ENCODE peak calls at places on chromosome 11, in seven cellular contexts. One of them, this sample, is unnamed.

GRCh38 chr11:87493516-87493915 is 455.8 kb downstream of the TMEM135 start:
- DNase-seq in body of pancreas: no peak
- DNase-seq in AG04450: no peak
- DNase-seq in K562: no peak
- DNase-seq in tibial nerve: no peak
- DNase-seq in pancreas: no peak
- DNase-seq in cardiac muscle cell: no peak
- DNase-seq in this sample: no peak

GRCh38 chr11:94629741-94630140 is 62.6 kb downstream of the PIWIL4 start:
- DNase-seq in body of pancreas: no peak
- DNase-seq in AG04450: no peak
- DNase-seq in K562: no peak
- DNase-seq in tibial nerve: no peak
- DNase-seq in pancreas: no peak
- DNase-seq in cardiac muscle cell: no peak
- DNase-seq in this sample: no peak

GRCh38 chr11:78256962-78257361 is 68.2 kb downstream of the USP35 start:
- DNase-seq in body of pancreas: peak
- DNase-seq in AG04450: peak
- DNase-seq in K562: peak
- DNase-seq in tibial nerve: peak
- DNase-seq in pancreas: peak
- DNase-seq in cardiac muscle cell: peak
- DNase-seq in this sample: no peak

GRCh38 chr11:116885951-116886629 is 48.7 kb upstream of the APOA1 start:
- DNase-seq in body of pancreas: peak
- DNase-seq in AG04450: peak
- DNase-seq in K562: no peak
- DNase-seq in tibial nerve: no peak
- DNase-seq in pancreas: peak
- DNase-seq in cardiac muscle cell: peak
- DNase-seq in this sample: no peak

GRCh38 chr11:16839821-16840220 is 101.4 kb downstream of the C11orf58 start:
- DNase-seq in body of pancreas: no peak
- DNase-seq in AG04450: no peak
- DNase-seq in K562: no peak
- DNase-seq in tibial nerve: no peak
- DNase-seq in pancreas: no peak
- DNase-seq in cardiac muscle cell: no peak
- DNase-seq in this sample: no peak

GRCh38 chr11:74937696-74938475 is 11.0 kb downstream of the XRRA1 start:
- DNase-seq in body of pancreas: no peak
- DNase-seq in AG04450: no peak
- DNase-seq in K562: no peak
- DNase-seq in tibial nerve: no peak
- DNase-seq in pancreas: no peak
- DNase-seq in cardiac muscle cell: peak
- DNase-seq in this sample: no peak

GRCh38 chr11:119101759-119102423 is at the start of gene DPAGT1:
- DNase-seq in body of pancreas: peak
- DNase-seq in AG04450: peak
- DNase-seq in K562: peak
- DNase-seq in tibial nerve: peak
- DNase-seq in pancreas: peak
- DNase-seq in cardiac muscle cell: peak
- DNase-seq in this sample: peak

GRCh38 chr11:8597182-8597581 is 3.2 kb upstream of the STK33 start:
- DNase-seq in body of pancreas: no peak
- DNase-seq in AG04450: no peak
- DNase-seq in K562: no peak
- DNase-seq in tibial nerve: no peak
- DNase-seq in pancreas: no peak
- DNase-seq in cardiac muscle cell: peak
- DNase-seq in this sample: no peak

GRCh38 chr11:103959279-103959930 is 77.0 kb upstream of the DDI1 start:
- DNase-seq in body of pancreas: no peak
- DNase-seq in AG04450: no peak
- DNase-seq in K562: no peak
- DNase-seq in tibial nerve: no peak
- DNase-seq in pancreas: no peak
- DNase-seq in cardiac muscle cell: peak
- DNase-seq in this sample: no peak

GRCh38 chr11:12397953-12398352 is 20.6 kb downstream of the PARVA start:
- DNase-seq in body of pancreas: no peak
- DNase-seq in AG04450: peak
- DNase-seq in K562: no peak
- DNase-seq in tibial nerve: no peak
- DNase-seq in pancreas: no peak
- DNase-seq in cardiac muscle cell: peak
- DNase-seq in this sample: no peak

GRCh38 chr11:10674991-10675440 is 18.5 kb downstream of the IRAG1 start:
- DNase-seq in body of pancreas: peak
- DNase-seq in AG04450: no peak
- DNase-seq in K562: no peak
- DNase-seq in tibial nerve: peak
- DNase-seq in pancreas: no peak
- DNase-seq in cardiac muscle cell: no peak
- DNase-seq in this sample: no peak

GRCh38 chr11:3169952-3170755 is 5.0 kb upstream of the OSBPL5 start:
- DNase-seq in body of pancreas: peak
- DNase-seq in AG04450: no peak
- DNase-seq in K562: no peak
- DNase-seq in tibial nerve: no peak
- DNase-seq in pancreas: no peak
- DNase-seq in cardiac muscle cell: no peak
- DNase-seq in this sample: no peak

GRCh38 chr11:8333431-8334401 is 70.0 kb upstream of the LMO1 start:
- DNase-seq in body of pancreas: no peak
- DNase-seq in AG04450: no peak
- DNase-seq in K562: no peak
- DNase-seq in tibial nerve: no peak
- DNase-seq in pancreas: no peak
- DNase-seq in cardiac muscle cell: no peak
- DNase-seq in this sample: no peak

GRCh38 chr11:119461250-119461963 is 38.4 kb upstream of the THY1 start:
- DNase-seq in body of pancreas: no peak
- DNase-seq in AG04450: no peak
- DNase-seq in K562: no peak
- DNase-seq in tibial nerve: no peak
- DNase-seq in pancreas: no peak
- DNase-seq in cardiac muscle cell: no peak
- DNase-seq in this sample: no peak

GRCh38 chr11:66109294-66109693 is 39.2 kb downstream of the PACS1 start:
- DNase-seq in body of pancreas: no peak
- DNase-seq in AG04450: no peak
- DNase-seq in K562: no peak
- DNase-seq in tibial nerve: no peak
- DNase-seq in pancreas: no peak
- DNase-seq in cardiac muscle cell: no peak
- DNase-seq in this sample: no peak

GRCh38 chr11:27452147-27452546 is 20.4 kb downstream of the LGR4 start:
- DNase-seq in body of pancreas: no peak
- DNase-seq in AG04450: no peak
- DNase-seq in K562: no peak
- DNase-seq in tibial nerve: no peak
- DNase-seq in pancreas: no peak
- DNase-seq in cardiac muscle cell: no peak
- DNase-seq in this sample: no peak

GRCh38 chr11:102420547-102420946 is 32.0 kb downstream of the TMEM123 start:
- DNase-seq in body of pancreas: no peak
- DNase-seq in AG04450: no peak
- DNase-seq in K562: no peak
- DNase-seq in tibial nerve: no peak
- DNase-seq in pancreas: no peak
- DNase-seq in cardiac muscle cell: no peak
- DNase-seq in this sample: no peak

GRCh38 chr11:4090258-4090657 is 4.3 kb upstream of the RRM1 start:
- DNase-seq in body of pancreas: no peak
- DNase-seq in AG04450: no peak
- DNase-seq in K562: no peak
- DNase-seq in tibial nerve: no peak
- DNase-seq in pancreas: no peak
- DNase-seq in cardiac muscle cell: no peak
- DNase-seq in this sample: peak

GRCh38 chr11:45485070-45485716 is 180.2 kb downstream of the CHST1 start:
- DNase-seq in body of pancreas: no peak
- DNase-seq in AG04450: no peak
- DNase-seq in K562: no peak
- DNase-seq in tibial nerve: no peak
- DNase-seq in pancreas: no peak
- DNase-seq in cardiac muscle cell: no peak
- DNase-seq in this sample: no peak
- TF ChIP-seq CTCF in body of pancreas: no peak
- TF ChIP-seq CTCF in AG04450: no peak
- TF ChIP-seq CTCF in K562: no peak
- TF ChIP-seq CTCF in tibial nerve: no peak
- TF ChIP-seq CTCF in pancreas: no peak
- TF ChIP-seq CTCF in cardiac muscle cell: peak
- TF ChIP-seq CTCF in this sample: no peak

DNA sequence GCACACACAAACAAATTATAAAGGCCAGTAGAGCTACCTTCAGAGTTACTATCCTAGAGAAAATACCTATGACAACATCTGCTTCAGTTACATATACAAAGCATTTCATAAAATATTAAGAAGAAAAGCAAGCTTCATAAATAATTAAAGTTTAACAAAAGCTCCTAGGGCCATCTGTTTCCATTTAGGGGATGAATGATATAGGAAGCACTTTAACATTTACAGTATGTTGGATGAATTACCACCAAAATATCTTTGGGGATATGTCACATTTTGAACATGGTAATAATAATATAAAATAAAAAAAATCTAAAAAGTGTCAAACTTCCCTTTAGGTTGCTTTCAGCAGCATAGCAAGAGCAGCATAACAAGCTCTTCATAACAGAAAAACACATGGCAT is 104.6 kb downstream of the ATG16L2 start:
- DNase-seq in body of pancreas: no peak
- DNase-seq in AG04450: no peak
- DNase-seq in K562: no peak
- DNase-seq in tibial nerve: no peak
- DNase-seq in pancreas: no peak
- DNase-seq in cardiac muscle cell: no peak
- DNase-seq in this sample: no peak
- H3K27ac ChIP-seq in body of pancreas: no peak
- H3K27ac ChIP-seq in AG04450: no peak
- H3K27ac ChIP-seq in K562: no peak
- H3K27ac ChIP-seq in tibial nerve: no peak
- H3K27ac ChIP-seq in pancreas: no peak
- H3K27ac ChIP-seq in cardiac muscle cell: no peak
- H3K27ac ChIP-seq in this sample: no peak

GRCh38 chr11:36281850-36282249 is 7.4 kb downstream of the COMMD9 start:
- DNase-seq in body of pancreas: no peak
- DNase-seq in AG04450: no peak
- DNase-seq in K562: no peak
- DNase-seq in tibial nerve: no peak
- DNase-seq in pancreas: no peak
- DNase-seq in cardiac muscle cell: no peak
- DNase-seq in this sample: no peak

GRCh38 chr11:36273110-36273509 is 16.1 kb downstream of the COMMD9 start:
- DNase-seq in body of pancreas: no peak
- DNase-seq in AG04450: no peak
- DNase-seq in K562: no peak
- DNase-seq in tibial nerve: no peak
- DNase-seq in pancreas: no peak
- DNase-seq in cardiac muscle cell: no peak
- DNase-seq in this sample: no peak

GRCh38 chr11:36280531-36280930 is 8.7 kb downstream of the COMMD9 start:
- DNase-seq in body of pancreas: no peak
- DNase-seq in AG04450: no peak
- DNase-seq in K562: no peak
- DNase-seq in tibial nerve: no peak
- DNase-seq in pancreas: no peak
- DNase-seq in cardiac muscle cell: peak
- DNase-seq in this sample: no peak

GRCh38 chr11:36282926-36283325 is 6.3 kb downstream of the COMMD9 start:
- DNase-seq in body of pancreas: no peak
- DNase-seq in AG04450: no peak
- DNase-seq in K562: no peak
- DNase-seq in tibial nerve: no peak
- DNase-seq in pancreas: no peak
- DNase-seq in cardiac muscle cell: no peak
- DNase-seq in this sample: no peak

GRCh38 chr11:36278531-36279245 is 10.5 kb downstream of the COMMD9 start:
- DNase-seq in body of pancreas: no peak
- DNase-seq in AG04450: no peak
- DNase-seq in K562: no peak
- DNase-seq in tibial nerve: no peak
- DNase-seq in pancreas: no peak
- DNase-seq in cardiac muscle cell: no peak
- DNase-seq in this sample: no peak
- TF ChIP-seq CTCF in body of pancreas: no peak
- TF ChIP-seq CTCF in AG04450: no peak
- TF ChIP-seq CTCF in K562: no peak
- TF ChIP-seq CTCF in tibial nerve: no peak
- TF ChIP-seq CTCF in pancreas: no peak
- TF ChIP-seq CTCF in cardiac muscle cell: no peak
- TF ChIP-seq CTCF in this sample: no peak

GRCh38 chr11:63682045-63682915 is 980 bp downstream of the RTN3 start:
- DNase-seq in body of pancreas: peak
- DNase-seq in AG04450: no peak
- DNase-seq in K562: peak
- DNase-seq in tibial nerve: no peak
- DNase-seq in pancreas: no peak
- DNase-seq in cardiac muscle cell: peak
- DNase-seq in this sample: no peak
- H3K27ac ChIP-seq in body of pancreas: peak
- H3K27ac ChIP-seq in AG04450: peak
- H3K27ac ChIP-seq in K562: peak
- H3K27ac ChIP-seq in tibial nerve: peak
- H3K27ac ChIP-seq in pancreas: peak
- H3K27ac ChIP-seq in cardiac muscle cell: peak
- H3K27ac ChIP-seq in this sample: peak

GRCh38 chr11:72349053-72349452 is 85.3 kb downstream of the CLPB start:
- DNase-seq in body of pancreas: no peak
- DNase-seq in AG04450: no peak
- DNase-seq in K562: no peak
- DNase-seq in tibial nerve: no peak
- DNase-seq in pancreas: no peak
- DNase-seq in cardiac muscle cell: no peak
- DNase-seq in this sample: no peak

GRCh38 chr11:72348250-72348649 is 86.1 kb downstream of the CLPB start:
- DNase-seq in body of pancreas: no peak
- DNase-seq in AG04450: no peak
- DNase-seq in K562: no peak
- DNase-seq in tibial nerve: no peak
- DNase-seq in pancreas: no peak
- DNase-seq in cardiac muscle cell: no peak
- DNase-seq in this sample: no peak

GRCh38 chr11:72349616-72350218 is 84.6 kb downstream of the CLPB start:
- DNase-seq in body of pancreas: no peak
- DNase-seq in AG04450: no peak
- DNase-seq in K562: no peak
- DNase-seq in tibial nerve: no peak
- DNase-seq in pancreas: no peak
- DNase-seq in cardiac muscle cell: peak
- DNase-seq in this sample: no peak

GRCh38 chr11:72352859-72353551 is 81.3 kb downstream of the CLPB start:
- DNase-seq in body of pancreas: no peak
- DNase-seq in AG04450: peak
- DNase-seq in K562: no peak
- DNase-seq in tibial nerve: no peak
- DNase-seq in pancreas: no peak
- DNase-seq in cardiac muscle cell: peak
- DNase-seq in this sample: no peak

GRCh38 chr11:72350752-72351151 is 83.6 kb downstream of the CLPB start:
- DNase-seq in body of pancreas: no peak
- DNase-seq in AG04450: no peak
- DNase-seq in K562: no peak
- DNase-seq in tibial nerve: no peak
- DNase-seq in pancreas: no peak
- DNase-seq in cardiac muscle cell: peak
- DNase-seq in this sample: no peak
- TF ChIP-seq CTCF in body of pancreas: no peak
- TF ChIP-seq CTCF in AG04450: no peak
- TF ChIP-seq CTCF in K562: no peak
- TF ChIP-seq CTCF in tibial nerve: no peak
- TF ChIP-seq CTCF in pancreas: no peak
- TF ChIP-seq CTCF in cardiac muscle cell: no peak
- TF ChIP-seq CTCF in this sample: no peak

This sample was measured in CD8-positive, alpha-beta T cell.